ENCODE peak calls at places on chromosomes 2 and 18, in seven cellular contexts. One of them, this sample, is unnamed.

GRCh38 chr2:55111570-55112228 is 61.4 kb upstream of the RTN4 start:
- DNase-seq in SJCRH30: peak; percentile 95
- DNase-seq in neural progenitor cell: no peak
- DNase-seq in lower lobe of right lung: peak; percentile 80
- DNase-seq in HepG2: peak; percentile 68
- DNase-seq in H9: peak; percentile 70
- DNase-seq in left ventricle myocardium inferior: peak; percentile 36
- DNase-seq in this sample: peak; percentile 80

GRCh38 chr18:73235491-73235890 is 367.7 kb upstream of the NETO1 start:
- DNase-seq in lower lobe of right lung: no peak
- DNase-seq in left ventricle myocardium inferior: no peak
- DNase-seq in HepG2: peak; percentile 2
- DNase-seq in SJCRH30: no peak
- DNase-seq in neural progenitor cell: no peak
- DNase-seq in H9: no peak
- DNase-seq in this sample: no peak

GRCh38 chr2:84077504-84077903 is 381.6 kb downstream of the SUCLG1 start:
- DNase-seq in left ventricle myocardium inferior: no peak
- DNase-seq in HepG2: peak; percentile 20
- DNase-seq in SJCRH30: peak; percentile 63
- DNase-seq in neural progenitor cell: peak; percentile 59
- DNase-seq in H9: peak; percentile 38
- DNase-seq in lower lobe of right lung: no peak
- DNase-seq in this sample: no peak

GRCh38 chr2:16617282-16618266 is 48.1 kb downstream of the CYRIA start:
- DNase-seq in left ventricle myocardium inferior: no peak
- DNase-seq in lower lobe of right lung: peak; percentile 55
- DNase-seq in neural progenitor cell: peak; percentile 65
- DNase-seq in SJCRH30: peak; percentile 76
- DNase-seq in HepG2: no peak
- DNase-seq in H9: peak; percentile 52
- DNase-seq in this sample: no peak

GRCh38 chr2:207163053-207163814 is 2.5 kb downstream of the KLF7 start:
- DNase-seq in lower lobe of right lung: no peak
- DNase-seq in HepG2: peak; percentile 75
- DNase-seq in neural progenitor cell: no peak
- DNase-seq in SJCRH30: no peak
- DNase-seq in left ventricle myocardium inferior: no peak
- DNase-seq in H9: no peak
- DNase-seq in this sample: no peak

GRCh38 chr2:179768765-179769164 is 92.6 kb downstream of the ZNF385B start:
- DNase-seq in HepG2: no peak
- DNase-seq in lower lobe of right lung: no peak
- DNase-seq in left ventricle myocardium inferior: no peak
- DNase-seq in neural progenitor cell: no peak
- DNase-seq in H9: no peak
- DNase-seq in SJCRH30: no peak
- DNase-seq in this sample: no peak

GRCh38 chr18:61333746-61334490 is 688 bp downstream of the CDH20 start:
- DNase-seq in HepG2: no peak
- DNase-seq in H9: peak; percentile 52
- DNase-seq in SJCRH30: no peak
- DNase-seq in left ventricle myocardium inferior: no peak
- DNase-seq in neural progenitor cell: peak; percentile 61
- DNase-seq in lower lobe of right lung: no peak
- DNase-seq in this sample: peak; percentile 66

GRCh38 chr18:64405161-64405560 is 256.3 kb upstream of the LINC00305 start:
- DNase-seq in HepG2: no peak
- DNase-seq in neural progenitor cell: no peak
- DNase-seq in H9: no peak
- DNase-seq in lower lobe of right lung: no peak
- DNase-seq in left ventricle myocardium inferior: no peak
- DNase-seq in SJCRH30: peak; percentile 32
- DNase-seq in this sample: no peak

GRCh38 chr2:30217644-30218361 is 13.5 kb upstream of the LBH start:
- DNase-seq in left ventricle myocardium inferior: no peak
- DNase-seq in H9: no peak
- DNase-seq in SJCRH30: no peak
- DNase-seq in lower lobe of right lung: peak; percentile 77
- DNase-seq in HepG2: no peak
- DNase-seq in neural progenitor cell: peak; percentile 30
- DNase-seq in this sample: no peak

GRCh38 chr2:105789745-105790466 is 45.2 kb downstream of the NCK2 start:
- DNase-seq in neural progenitor cell: no peak
- DNase-seq in HepG2: no peak
- DNase-seq in lower lobe of right lung: no peak
- DNase-seq in SJCRH30: peak; percentile 22
- DNase-seq in H9: no peak
- DNase-seq in left ventricle myocardium inferior: no peak
- DNase-seq in this sample: no peak

GRCh38 chr2:68741238-68741637 is 6.6 kb downstream of the ARHGAP25 start:
- DNase-seq in lower lobe of right lung: no peak
- DNase-seq in SJCRH30: no peak
- DNase-seq in neural progenitor cell: no peak
- DNase-seq in HepG2: no peak
- DNase-seq in left ventricle myocardium inferior: no peak
- DNase-seq in H9: no peak
- DNase-seq in this sample: no peak

DNA sequence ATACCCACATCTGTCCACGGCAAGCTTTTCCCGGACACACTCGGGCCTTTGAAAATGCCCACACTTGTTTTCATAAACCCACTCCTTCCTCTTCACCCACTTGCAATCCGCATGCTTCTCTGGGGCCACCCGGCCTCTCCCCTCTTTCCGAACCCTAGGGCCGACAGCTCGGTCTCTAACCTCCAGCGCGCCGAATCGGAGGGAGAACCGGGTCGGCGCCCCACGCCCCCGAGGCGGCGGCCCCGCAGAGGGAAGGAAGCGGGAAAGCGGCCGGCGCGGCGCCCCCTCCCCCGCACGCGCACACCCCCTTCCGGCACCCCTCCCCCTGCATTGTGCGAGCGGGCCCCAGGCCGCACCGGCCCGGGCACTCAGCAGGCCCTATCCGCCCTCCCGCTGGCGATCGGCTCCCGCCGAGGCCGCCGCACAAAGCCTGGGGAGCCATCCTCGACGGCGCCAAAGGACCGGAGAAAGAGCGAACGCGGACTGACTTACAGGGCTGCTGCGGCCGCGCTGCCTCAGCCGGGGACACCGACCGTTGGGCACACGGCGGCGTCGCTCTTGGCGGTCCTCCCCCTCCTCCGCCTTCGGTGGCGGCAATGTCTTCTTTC is 435 bp downstream of the PUM2 start:
- DNase-seq in H9: peak; percentile 63
- DNase-seq in lower lobe of right lung: peak; percentile 65
- DNase-seq in SJCRH30: peak; percentile 74
- DNase-seq in left ventricle myocardium inferior: peak; percentile 44
- DNase-seq in HepG2: peak; percentile 38
- DNase-seq in neural progenitor cell: no peak
- DNase-seq in this sample: peak; percentile 93
- H3K4me1 ChIP-seq in H9: peaks cover 2% of the 10 kb centered on the region
- H3K4me1 ChIP-seq in lower lobe of right lung: peaks cover 55% of the 10 kb centered on the region
- H3K4me1 ChIP-seq in SJCRH30: peaks cover 18% of the 10 kb centered on the region
- H3K4me1 ChIP-seq in left ventricle myocardium inferior: peaks cover 69% of the 10 kb centered on the region
- H3K4me1 ChIP-seq in HepG2: peaks cover 64% of the 10 kb centered on the region
- H3K4me1 ChIP-seq in neural progenitor cell: peaks cover 57% of the 10 kb centered on the region
- H3K4me1 ChIP-seq in this sample: peaks cover 58% of the 10 kb centered on the region

GRCh38 chr2:112061840-112062239 is 6.8 kb downstream of the TMEM87B start:
- DNase-seq in H9: no peak
- DNase-seq in left ventricle myocardium inferior: no peak
- DNase-seq in HepG2: no peak
- DNase-seq in SJCRH30: no peak
- DNase-seq in neural progenitor cell: no peak
- DNase-seq in lower lobe of right lung: no peak
- DNase-seq in this sample: no peak

GRCh38 chr2:112062894-112063293 is 7.8 kb downstream of the TMEM87B start:
- DNase-seq in H9: no peak
- DNase-seq in HepG2: no peak
- DNase-seq in lower lobe of right lung: no peak
- DNase-seq in SJCRH30: no peak
- DNase-seq in left ventricle myocardium inferior: no peak
- DNase-seq in neural progenitor cell: no peak
- DNase-seq in this sample: no peak

GRCh38 chr2:112065486-112065885 is 10.4 kb downstream of the TMEM87B start:
- DNase-seq in H9: no peak
- DNase-seq in lower lobe of right lung: no peak
- DNase-seq in SJCRH30: peak; percentile 32
- DNase-seq in neural progenitor cell: no peak
- DNase-seq in left ventricle myocardium inferior: no peak
- DNase-seq in HepG2: no peak
- DNase-seq in this sample: no peak

GRCh38 chr2:112059671-112060070 is 4.6 kb downstream of the TMEM87B start:
- DNase-seq in HepG2: no peak
- DNase-seq in left ventricle myocardium inferior: no peak
- DNase-seq in neural progenitor cell: no peak
- DNase-seq in lower lobe of right lung: no peak
- DNase-seq in SJCRH30: no peak
- DNase-seq in H9: no peak
- DNase-seq in this sample: no peak

GRCh38 chr2:112061299-112061698 is 6.2 kb downstream of the TMEM87B start:
- DNase-seq in left ventricle myocardium inferior: no peak
- DNase-seq in neural progenitor cell: no peak
- DNase-seq in HepG2: no peak
- DNase-seq in H9: no peak
- DNase-seq in SJCRH30: no peak
- DNase-seq in lower lobe of right lung: no peak
- DNase-seq in this sample: no peak
- H3K4me1 ChIP-seq in left ventricle myocardium inferior: peaks cover 29% of the 10 kb centered on the region
- H3K4me1 ChIP-seq in neural progenitor cell: peaks cover 6% of the 10 kb centered on the region
- H3K4me1 ChIP-seq in HepG2: peaks cover 48% of the 10 kb centered on the region
- H3K4me1 ChIP-seq in H9: no peaks in the 10 kb centered on the region
- H3K4me1 ChIP-seq in SJCRH30: peaks cover 11% of the 10 kb centered on the region
- H3K4me1 ChIP-seq in lower lobe of right lung: peaks cover 38% of the 10 kb centered on the region
- H3K4me1 ChIP-seq in this sample: peaks cover 88% of the 10 kb centered on the region

GRCh38 chr2:224145751-224146355 is 106.8 kb upstream of the SERPINE2 start:
- DNase-seq in left ventricle myocardium inferior: no peak
- DNase-seq in SJCRH30: no peak
- DNase-seq in HepG2: peak; percentile 98
- DNase-seq in H9: no peak
- DNase-seq in lower lobe of right lung: no peak
- DNase-seq in neural progenitor cell: no peak
- DNase-seq in this sample: no peak

GRCh38 chr2:224142397-224143312 is 103.6 kb upstream of the SERPINE2 start:
- DNase-seq in neural progenitor cell: no peak
- DNase-seq in SJCRH30: no peak
- DNase-seq in left ventricle myocardium inferior: no peak
- DNase-seq in H9: no peak
- DNase-seq in HepG2: no peak
- DNase-seq in lower lobe of right lung: no peak
- DNase-seq in this sample: no peak

GRCh38 chr2:224147174-224147573 is 108.1 kb upstream of the SERPINE2 start:
- DNase-seq in left ventricle myocardium inferior: no peak
- DNase-seq in SJCRH30: no peak
- DNase-seq in HepG2: no peak
- DNase-seq in H9: no peak
- DNase-seq in neural progenitor cell: no peak
- DNase-seq in lower lobe of right lung: no peak
- DNase-seq in this sample: no peak

GRCh38 chr2:224143521-224143920 is 104.4 kb upstream of the SERPINE2 start:
- DNase-seq in SJCRH30: no peak
- DNase-seq in neural progenitor cell: no peak
- DNase-seq in lower lobe of right lung: no peak
- DNase-seq in HepG2: no peak
- DNase-seq in H9: no peak
- DNase-seq in left ventricle myocardium inferior: no peak
- DNase-seq in this sample: no peak

DNA sequence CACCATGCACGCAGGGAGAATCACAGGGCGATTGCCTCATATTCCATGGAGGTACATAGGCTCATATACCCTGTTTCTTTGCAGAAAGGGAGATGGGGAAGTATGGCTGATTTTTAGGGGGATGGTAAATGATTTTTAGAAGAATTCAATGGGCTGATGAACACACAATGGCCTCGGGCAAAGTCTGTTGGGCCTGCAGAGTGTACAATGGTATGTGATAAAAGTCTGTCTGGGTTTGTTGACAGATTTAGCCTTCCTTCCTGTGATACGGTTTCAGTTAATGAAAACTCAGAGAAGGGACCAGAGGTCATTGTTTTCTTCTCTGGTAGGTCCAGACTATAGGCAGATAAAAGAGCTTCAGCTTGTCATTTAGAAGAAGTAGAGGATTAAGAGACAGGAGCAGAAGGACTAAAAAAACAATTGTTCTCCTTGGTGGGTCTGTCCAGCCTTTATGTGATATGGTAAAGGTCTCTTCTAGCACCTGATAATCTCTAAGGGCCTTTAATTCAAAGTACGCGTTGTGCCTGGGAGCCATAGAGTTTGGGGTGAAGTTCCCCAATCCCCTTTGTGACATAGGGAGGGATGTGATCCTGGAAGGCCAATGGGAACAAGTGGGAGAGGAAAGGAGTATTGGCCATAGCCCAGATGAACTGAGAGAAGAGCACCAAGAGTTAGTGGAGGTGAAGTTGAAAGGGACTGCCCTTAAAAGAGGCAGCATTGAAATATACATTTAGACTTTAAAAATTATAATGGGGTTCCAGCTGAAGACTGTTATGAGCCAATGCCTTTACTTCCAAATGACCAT is 107.5 kb upstream of the SERPINE2 start:
- DNase-seq in SJCRH30: no peak
- DNase-seq in HepG2: peak; percentile 99
- DNase-seq in neural progenitor cell: no peak
- DNase-seq in left ventricle myocardium inferior: no peak
- DNase-seq in lower lobe of right lung: no peak
- DNase-seq in H9: no peak
- DNase-seq in this sample: no peak
- H3K4me1 ChIP-seq in SJCRH30: no peaks in the 10 kb centered on the region
- H3K4me1 ChIP-seq in HepG2: peaks cover 91% of the 10 kb centered on the region
- H3K4me1 ChIP-seq in neural progenitor cell: no peaks in the 10 kb centered on the region
- H3K4me1 ChIP-seq in left ventricle myocardium inferior: peaks cover 6% of the 10 kb centered on the region
- H3K4me1 ChIP-seq in lower lobe of right lung: no peaks in the 10 kb centered on the region
- H3K4me1 ChIP-seq in H9: no peaks in the 10 kb centered on the region
- H3K4me1 ChIP-seq in this sample: no peaks in the 10 kb centered on the region

DNA sequence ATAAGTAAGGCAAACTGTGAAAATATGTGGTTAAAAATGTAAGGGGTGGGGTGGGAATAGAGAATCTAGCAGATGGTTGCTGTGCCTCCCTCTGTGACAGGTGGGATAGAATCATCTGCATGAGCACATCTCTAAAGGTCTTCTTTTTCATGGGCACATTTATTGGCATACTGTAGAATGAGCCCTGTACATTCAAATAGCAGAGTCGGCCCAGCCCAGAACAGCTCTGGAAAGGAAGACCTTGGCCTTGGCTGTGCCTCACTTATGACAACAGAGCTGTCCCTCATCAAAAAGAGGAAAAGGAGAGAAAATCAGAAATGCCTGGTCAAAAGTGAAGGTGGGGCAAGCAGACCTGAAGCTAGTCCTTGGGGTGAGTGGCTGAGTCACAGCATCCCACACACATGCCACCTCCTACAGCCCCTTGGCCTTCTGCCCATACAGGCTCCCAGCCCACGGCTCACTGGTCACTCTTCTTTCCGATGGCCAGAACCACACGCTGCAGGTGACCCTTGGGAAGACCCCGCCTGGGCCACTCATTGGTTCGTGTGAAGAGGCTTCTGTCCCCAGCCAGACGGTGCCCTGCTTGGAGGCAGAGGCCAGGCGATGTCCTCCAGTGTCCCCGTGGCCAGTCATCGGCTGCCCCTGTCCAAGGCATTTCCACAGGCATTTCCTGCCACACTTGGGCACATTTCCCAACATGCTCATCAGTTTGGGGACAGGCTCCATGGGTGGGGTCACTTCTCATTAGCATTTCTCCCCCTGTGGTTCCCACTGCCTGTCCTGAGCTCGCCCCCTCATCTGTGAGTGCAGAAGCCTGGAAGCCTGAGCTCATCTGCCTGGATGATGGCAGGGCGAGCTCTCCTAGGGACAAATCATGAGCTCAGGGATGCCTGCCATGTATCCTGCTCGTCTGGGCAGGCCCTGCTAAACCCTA is 113.6 kb downstream of the MCFD2 start:
- DNase-seq in HepG2: no peak
- DNase-seq in H9: no peak
- DNase-seq in left ventricle myocardium inferior: no peak
- DNase-seq in SJCRH30: no peak
- DNase-seq in neural progenitor cell: no peak
- DNase-seq in lower lobe of right lung: no peak
- DNase-seq in this sample: no peak
- H3K4me1 ChIP-seq in HepG2: no peaks in the 10 kb centered on the region
- H3K4me1 ChIP-seq in H9: no peaks in the 10 kb centered on the region
- H3K4me1 ChIP-seq in left ventricle myocardium inferior: peaks cover 38% of the 10 kb centered on the region
- H3K4me1 ChIP-seq in SJCRH30: peaks cover 11% of the 10 kb centered on the region
- H3K4me1 ChIP-seq in neural progenitor cell: no peaks in the 10 kb centered on the region
- H3K4me1 ChIP-seq in lower lobe of right lung: no peaks in the 10 kb centered on the region
- H3K4me1 ChIP-seq in this sample: no peaks in the 10 kb centered on the region

This sample was measured in spleen.